ENCODE peak calls at places on chromosomes 11 and 22, in six cellular contexts. C, A, Q, F, L and Y are unnamed samples.

GRCh38 chr11:17778956-17779860 is 44.6 kb downstream of the KCNC1 start:
- DNase-seq in Q (no peak), F (no peak), L (no peak), A (no peak), C (no peak), Y (no peak)

GRCh38 chr11:76209956-76210885 is 3.9 kb upstream of the WNT11 start:
- DNase-seq in Q (peak; percentile 49), C (peak; percentile 54), F (peak; percentile 81), L (no peak), A (peak; percentile 86), Y (no peak)

GRCh38 chr11:14566331-14567063 is 46.3 kb upstream of the PSMA1 start:
- DNase-seq in C (no peak), F (no peak), Q (no peak), A (peak; percentile 13), L (no peak), Y (no peak)

GRCh38 chr11:105935791-105936190 is 86.2 kb downstream of the MSANTD4 start:
- DNase-seq in F (peak; percentile 5), L (no peak), Q (peak; percentile 88), C (peak; percentile 21), A (no peak), Y (peak; percentile 21)

GRCh38 chr11:25816411-25816810 is 515.5 kb upstream of the ANO3 start:
- DNase-seq in L (no peak), F (no peak), C (no peak), A (no peak), Q (no peak), Y (no peak)

GRCh38 chr22:42022162-42022847 is 23.7 kb downstream of the WBP2NL start:
- DNase-seq in L (peak; percentile 40), Q (peak; percentile 60), C (no peak), F (no peak), A (peak; percentile 23), Y (no peak)

GRCh38 chr22:19918332-19919106 is 23.1 kb upstream of the COMT start:
- DNase-seq in Q (no peak), F (no peak), L (no peak), C (no peak), A (no peak), Y (no peak)

GRCh38 chr11:114847599-114847998 is 169.3 kb downstream of the NXPE2 start:
- DNase-seq in Q (no peak), L (no peak), F (peak; percentile 6), C (peak; percentile 27), A (no peak), Y (no peak)

GRCh38 chr11:48001438-48002021 is 21.2 kb downstream of the PTPRJ start:
- DNase-seq in F (no peak), C (no peak), Q (no peak), L (peak; percentile 75), A (no peak), Y (no peak)

GRCh38 chr11:112881461-112881860 is 79.8 kb upstream of the NCAM1 start:
- DNase-seq in L (no peak), A (peak; percentile 64), Q (no peak), C (peak; percentile 88), F (peak; percentile 79), Y (no peak)

GRCh38 chr22:44399196-44399837 is 86.6 kb upstream of the SHISAL1 start:
- DNase-seq in Q (no peak), A (no peak), L (no peak), F (no peak), C (no peak), Y (no peak)

GRCh38 chr22:41311487-41311886 is 10.2 kb downstream of the ZC3H7B start:
- DNase-seq in F (no peak), A (no peak), C (no peak), Q (no peak), L (no peak), Y (no peak)

GRCh38 chr11:12293486-12293885 is 83.9 kb upstream of the PARVA start:
- DNase-seq in F (no peak), Q (no peak), C (no peak), L (no peak), A (no peak), Y (no peak)

GRCh38 chr11:12303431-12304149 is 73.8 kb upstream of the PARVA start:
- DNase-seq in A (no peak), F (no peak), C (no peak), L (no peak), Q (no peak), Y (no peak)

GRCh38 chr11:12294613-12295012 is 82.8 kb upstream of the PARVA start:
- DNase-seq in L (no peak), Q (no peak), A (no peak), F (no peak), C (no peak), Y (no peak)

GRCh38 chr11:12301379-12301778 is 76.0 kb upstream of the PARVA start:
- DNase-seq in F (no peak), A (no peak), Q (no peak), L (no peak), C (no peak), Y (no peak)

DNA sequence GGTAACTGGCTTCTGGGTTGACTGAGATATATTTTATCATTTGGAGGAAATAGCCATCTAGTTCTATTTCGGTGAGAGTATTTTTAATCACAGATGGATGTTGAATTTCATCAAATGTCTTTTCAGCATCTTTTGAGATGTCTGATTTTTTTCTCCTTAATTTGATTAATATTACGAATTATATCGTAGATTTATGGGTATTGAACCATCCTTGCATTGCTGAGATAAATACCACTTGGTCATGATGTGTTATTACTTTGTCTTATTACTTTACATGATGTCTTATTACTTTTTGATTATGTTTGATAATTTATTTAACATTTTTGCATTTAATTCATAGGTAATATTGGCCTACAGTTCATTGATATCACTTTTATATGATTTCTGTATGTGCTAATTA is 78.8 kb upstream of the PARVA start:
- DNase-seq in L (no peak), Q (no peak), F (no peak), C (no peak), A (no peak), Y (no peak)
- TF ChIP-seq EZH2phosphoT487 in L (no peak), Q (no peak), F (no peak), C (no peak), A (no peak), Y (no peak)

GRCh38 chr11:81104051-81104450 is 1629.6 kb downstream of the FAM181B start:
- DNase-seq in C (peak; percentile 7), A (no peak), F (no peak), Q (no peak), L (no peak), Y (no peak)
- TF ChIP-seq CTCF in C (peak; percentile 19), A (no peak), F (no peak), Q (no peak), L (no peak), Y (no peak)

GRCh38 chr11:69515271-69516245 is 34.1 kb downstream of the LINC01488 start:
- DNase-seq in F (no peak), L (no peak), C (no peak), A (no peak), Q (no peak), Y (no peak)
- H3K27ac ChIP-seq in F (no peak overlapping the region), L (no peak overlapping the region), C (no peak overlapping the region), A (no peak overlapping the region), Q (no peak overlapping the region), Y (no peak overlapping the region)

GRCh38 chr11:109306322-109306721 is 115.7 kb upstream of the C11orf87 start:
- DNase-seq in L (no peak), A (no peak), C (no peak), Q (no peak), F (no peak), Y (no peak)
- TF ChIP-seq EZH2phosphoT487 in L (no peak), A (no peak), C (no peak), Q (no peak), F (no peak), Y (no peak)

GRCh38 chr11:43576834-43577521 is 103.6 kb upstream of the HSD17B12 start:
- DNase-seq in F (peak; percentile 93), A (peak; percentile 73), C (peak; percentile 97), L (no peak), Q (peak; percentile 48), Y (peak; percentile 12)
- TF ChIP-seq CTCF in F (peak; percentile 47), A (peak; percentile 24), C (peak; percentile 58), L (no peak), Q (peak; percentile 29), Y (no peak)

DNA sequence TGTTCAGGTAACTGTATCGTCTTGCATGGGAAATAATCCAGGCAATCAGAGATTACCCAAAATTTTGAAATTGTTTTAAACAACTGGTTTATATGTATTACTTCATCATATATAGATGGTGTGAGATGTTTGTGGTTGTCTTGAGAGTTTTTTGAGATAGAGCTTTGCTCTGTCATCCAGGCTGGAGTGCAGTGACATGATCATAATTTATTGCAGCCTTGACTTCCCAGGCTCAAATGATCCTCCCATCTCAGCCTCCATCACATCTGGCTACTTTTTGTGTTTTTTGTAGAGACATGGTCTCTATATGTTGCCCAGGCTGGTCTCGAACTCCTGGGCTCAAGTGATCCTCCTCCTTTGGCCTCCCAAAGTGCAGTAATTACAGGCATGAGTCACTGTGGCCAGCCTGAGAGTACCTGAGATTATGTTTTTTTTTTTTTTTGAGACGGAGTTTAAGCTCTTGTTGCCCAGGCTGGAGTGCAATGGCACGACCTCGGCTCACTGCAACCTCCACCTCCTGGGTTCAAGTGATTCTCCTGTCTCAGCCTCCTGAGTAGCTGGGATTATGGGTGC is 11.5 kb downstream of the CTNND1 start:
- DNase-seq in A (no peak), C (no peak), Q (peak; percentile 41), L (no peak), F (no peak), Y (no peak)
- H3K27ac ChIP-seq in A (no peak overlapping the region), C (no peak overlapping the region), Q (peak overlapping the region; percentile 60), L (no peak overlapping the region), F (no peak overlapping the region), Y (no peak overlapping the region)

GRCh38 chr11:3201677-3202181 is 16.9 kb downstream of the MRGPRG start:
- DNase-seq in Q (no peak), F (no peak), C (no peak), A (no peak), L (no peak), Y (no peak)
- TF ChIP-seq EZH2phosphoT487 in Q (no peak), F (no peak), C (no peak), A (no peak), L (no peak), Y (no peak)